ENCODE peak calls at places on chromosomes 16 and 17, in six cellular contexts. One of them, this sample, is unnamed.

GRCh38 chr17:2475056-2475455 is 36.6 kb downstream of the METTL16 start:
- DNase-seq in endothelial cell: no peak
- DNase-seq in stimulated activated CD4-positive, alpha-beta T cell treated with anti-CD3 and anti-CD28 coated beads, TNF-alpha, amount 100 ng/mL, for 48 hours: no peak
- DNase-seq in CD8-positive, alpha-beta T cell: no peak
- DNase-seq in Calu3: no peak
- DNase-seq in NCI-H774: no peak
- DNase-seq in this sample: no peak

GRCh38 chr16:23848958-23849357 is 13.2 kb downstream of the PRKCB start:
- DNase-seq in Calu3: no peak
- DNase-seq in endothelial cell: no peak
- DNase-seq in CD8-positive, alpha-beta T cell: no peak
- DNase-seq in stimulated activated CD4-positive, alpha-beta T cell treated with anti-CD3 and anti-CD28 coated beads, TNF-alpha, amount 100 ng/mL, for 48 hours: no peak
- DNase-seq in NCI-H774: no peak
- DNase-seq in this sample: no peak

GRCh38 chr16:67329901-67330300 is 3.3 kb downstream of the LRRC36 start:
- DNase-seq in CD8-positive, alpha-beta T cell: no peak
- DNase-seq in endothelial cell: no peak
- DNase-seq in NCI-H774: no peak
- DNase-seq in stimulated activated CD4-positive, alpha-beta T cell treated with anti-CD3 and anti-CD28 coated beads, TNF-alpha, amount 100 ng/mL, for 48 hours: no peak
- DNase-seq in Calu3: no peak
- DNase-seq in this sample: no peak

GRCh38 chr17:2282297-2282873 is 21.2 kb downstream of the SMG6 start:
- DNase-seq in stimulated activated CD4-positive, alpha-beta T cell treated with anti-CD3 and anti-CD28 coated beads, TNF-alpha, amount 100 ng/mL, for 48 hours: no peak
- DNase-seq in endothelial cell: no peak
- DNase-seq in Calu3: no peak
- DNase-seq in CD8-positive, alpha-beta T cell: no peak
- DNase-seq in NCI-H774: no peak
- DNase-seq in this sample: peak

GRCh38 chr17:68199837-68200688 is 47.8 kb upstream of the AMZ2 start:
- DNase-seq in endothelial cell: no peak
- DNase-seq in CD8-positive, alpha-beta T cell: no peak
- DNase-seq in stimulated activated CD4-positive, alpha-beta T cell treated with anti-CD3 and anti-CD28 coated beads, TNF-alpha, amount 100 ng/mL, for 48 hours: no peak
- DNase-seq in Calu3: no peak
- DNase-seq in NCI-H774: no peak
- DNase-seq in this sample: no peak

GRCh38 chr17:62680541-62681052 is 53.1 kb downstream of the MRC2 start:
- DNase-seq in stimulated activated CD4-positive, alpha-beta T cell treated with anti-CD3 and anti-CD28 coated beads, TNF-alpha, amount 100 ng/mL, for 48 hours: no peak
- DNase-seq in endothelial cell: no peak
- DNase-seq in Calu3: peak
- DNase-seq in NCI-H774: no peak
- DNase-seq in CD8-positive, alpha-beta T cell: no peak
- DNase-seq in this sample: no peak

GRCh38 chr16:50669741-50670140 is 11.4 kb downstream of the SNX20 start:
- DNase-seq in endothelial cell: no peak
- DNase-seq in stimulated activated CD4-positive, alpha-beta T cell treated with anti-CD3 and anti-CD28 coated beads, TNF-alpha, amount 100 ng/mL, for 48 hours: no peak
- DNase-seq in Calu3: no peak
- DNase-seq in CD8-positive, alpha-beta T cell: no peak
- DNase-seq in NCI-H774: no peak
- DNase-seq in this sample: no peak

GRCh38 chr17:45346255-45347015 is 29.6 kb upstream of the MAP3K14 start:
- DNase-seq in stimulated activated CD4-positive, alpha-beta T cell treated with anti-CD3 and anti-CD28 coated beads, TNF-alpha, amount 100 ng/mL, for 48 hours: no peak
- DNase-seq in Calu3: no peak
- DNase-seq in NCI-H774: no peak
- DNase-seq in endothelial cell: no peak
- DNase-seq in CD8-positive, alpha-beta T cell: no peak
- DNase-seq in this sample: no peak

GRCh38 chr16:74868501-74868900 is 93.9 kb upstream of the FA2H start:
- DNase-seq in stimulated activated CD4-positive, alpha-beta T cell treated with anti-CD3 and anti-CD28 coated beads, TNF-alpha, amount 100 ng/mL, for 48 hours: no peak
- DNase-seq in CD8-positive, alpha-beta T cell: no peak
- DNase-seq in endothelial cell: peak
- DNase-seq in Calu3: no peak
- DNase-seq in NCI-H774: no peak
- DNase-seq in this sample: no peak

GRCh38 chr17:74523308-74523707 is 8.0 kb downstream of the CD300LB start:
- DNase-seq in NCI-H774: no peak
- DNase-seq in stimulated activated CD4-positive, alpha-beta T cell treated with anti-CD3 and anti-CD28 coated beads, TNF-alpha, amount 100 ng/mL, for 48 hours: no peak
- DNase-seq in Calu3: no peak
- DNase-seq in CD8-positive, alpha-beta T cell: no peak
- DNase-seq in endothelial cell: no peak
- DNase-seq in this sample: no peak

GRCh38 chr17:42050360-42051012 is at the start of gene C17orf113:
- DNase-seq in Calu3: peak
- DNase-seq in CD8-positive, alpha-beta T cell: peak
- DNase-seq in endothelial cell: peak
- DNase-seq in stimulated activated CD4-positive, alpha-beta T cell treated with anti-CD3 and anti-CD28 coated beads, TNF-alpha, amount 100 ng/mL, for 48 hours: no peak
- DNase-seq in NCI-H774: peak
- DNase-seq in this sample: peak

GRCh38 chr17:31581491-31581890 is 190.0 kb downstream of the RAB11FIP4 start:
- DNase-seq in endothelial cell: no peak
- DNase-seq in Calu3: no peak
- DNase-seq in CD8-positive, alpha-beta T cell: no peak
- DNase-seq in NCI-H774: no peak
- DNase-seq in stimulated activated CD4-positive, alpha-beta T cell treated with anti-CD3 and anti-CD28 coated beads, TNF-alpha, amount 100 ng/mL, for 48 hours: no peak
- DNase-seq in this sample: no peak

GRCh38 chr17:48603959-48604769 is 622 bp downstream of the HOXB6 start:
- DNase-seq in stimulated activated CD4-positive, alpha-beta T cell treated with anti-CD3 and anti-CD28 coated beads, TNF-alpha, amount 100 ng/mL, for 48 hours: no peak
- DNase-seq in CD8-positive, alpha-beta T cell: no peak
- DNase-seq in Calu3: peak
- DNase-seq in NCI-H774: peak
- DNase-seq in endothelial cell: no peak
- DNase-seq in this sample: no peak

GRCh38 chr16:67158637-67159600 is 790 bp downstream of the TRADD start:
- DNase-seq in Calu3: peak
- DNase-seq in NCI-H774: no peak
- DNase-seq in stimulated activated CD4-positive, alpha-beta T cell treated with anti-CD3 and anti-CD28 coated beads, TNF-alpha, amount 100 ng/mL, for 48 hours: peak
- DNase-seq in CD8-positive, alpha-beta T cell: peak
- DNase-seq in endothelial cell: no peak
- DNase-seq in this sample: no peak